ENCODE peak calls at places on chromosomes 7 and 10, in four cellular contexts. G, D, R and T are unnamed samples.

GRCh38 chr7:26200444-26201260 is at the start of gene HNRNPA2B1:
- DNase-seq in G (peak; percentile 97), D (peak; percentile 71), R (peak; percentile 98), T (peak; percentile 97)

GRCh38 chr10:88702848-88703597 is 3.0 kb upstream of the LIPK start:
- DNase-seq in G (peak; percentile 92), R (no peak), D (peak; percentile 40), T (peak; percentile 93)

GRCh38 chr10:78042058-78042751 is 8.5 kb downstream of the RPS24 start:
- DNase-seq in D (no peak), G (no peak), R (no peak), T (no peak)

GRCh38 chr10:614772-615582 is 74.5 kb downstream of the DIP2C start:
- DNase-seq in D (no peak), G (no peak), R (peak; percentile 10), T (no peak)

GRCh38 chr7:43888983-43889945 is 17.1 kb downstream of the URGCP start:
- DNase-seq in D (no peak), R (no peak), G (no peak), T (peak; percentile 42)

GRCh38 chr10:132115736-132116135 is 50.0 kb downstream of the JAKMIP3 start:
- DNase-seq in G (no peak), D (no peak), R (no peak), T (no peak)

GRCh38 chr7:122340427-122340826 is 35.9 kb upstream of the FEZF1 start:
- DNase-seq in G (no peak), R (no peak), D (no peak), T (no peak)

GRCh38 chr10:14571866-14572507 is 202.7 kb downstream of the FAM107B start:
- DNase-seq in G (no peak), D (peak; percentile 71), R (no peak), T (peak; percentile 96)

GRCh38 chr7:45089314-45089891 is 634 bp upstream of the NACAD start:
- DNase-seq in D (peak; percentile 58), G (peak; percentile 57), R (peak; percentile 65), T (peak; percentile 71)

GRCh38 chr7:124387056-124387455 is 354.2 kb upstream of the TMEM229A start:
- DNase-seq in G (no peak), R (no peak), D (no peak), T (no peak)

GRCh38 chr10:113515521-113516045 is 37.3 kb upstream of the HABP2 start:
- DNase-seq in R (no peak), D (no peak), G (no peak), T (no peak)

GRCh38 chr7:80841566-80842478 is 77.0 kb downstream of the SEMA3C start:
- DNase-seq in R (no peak), G (no peak), D (no peak), T (no peak)

GRCh38 chr10:73407495-73407894 is 6.4 kb downstream of the ANXA7 start:
- DNase-seq in G (no peak), R (no peak), D (no peak), T (no peak)

GRCh38 chr10:3199488-3199887 is 26.9 kb upstream of the PITRM1 start:
- DNase-seq in G (no peak), R (no peak), D (no peak), T (no peak)

GRCh38 chr10:86958109-86958830 is at the start of gene SNCG:
- DNase-seq in D (no peak), R (no peak), G (no peak), T (peak; percentile 24)

GRCh38 chr10:92839191-92840085 is 8.9 kb upstream of the EXOC6 start:
- DNase-seq in G (no peak), R (peak; percentile 31), D (peak; percentile 47), T (peak; percentile 17)

GRCh38 chr7:127798023-127798422 is 146.0 kb downstream of the SND1 start:
- DNase-seq in D (no peak), G (no peak), R (peak; percentile 35), T (peak; percentile 27)

GRCh38 chr7:43902542-43903054 is 3.8 kb downstream of the URGCP start:
- DNase-seq in R (no peak), G (peak; percentile 28), D (no peak), T (peak; percentile 35)

GRCh38 chr7:12474035-12474434 is 70.4 kb upstream of the VWDE start:
- DNase-seq in D (no peak), R (no peak), G (no peak), T (no peak)

GRCh38 chr10:24334279-24334922 is 125.5 kb downstream of the KIAA1217 start:
- DNase-seq in G (no peak), D (no peak), R (no peak), T (no peak)

GRCh38 chr10:53606951-53607350 is 834.4 kb upstream of the MBL2 start:
- DNase-seq in D (no peak), R (no peak), G (peak; percentile 29), T (peak; percentile 71)

GRCh38 chr10:110425684-110426293 is 71.9 kb upstream of the DUSP5 start:
- DNase-seq in R (no peak), D (peak; percentile 76), G (peak; percentile 86), T (peak; percentile 74)

GRCh38 chr7:108454674-108455523 is 1.3 kb downstream of the NRCAM start:
- DNase-seq in D (peak; percentile 61), R (no peak), G (peak; percentile 32), T (peak; percentile 17)
- TF ChIP-seq CTCF in D (peak; percentile 19), R (no peak), G (no peak), T (no peak)

GRCh38 chr7:156832195-156832877 is 60.6 kb downstream of the LMBR1 start:
- DNase-seq in D (no peak), G (no peak), R (no peak), T (no peak)
- H3K4me3 ChIP-seq in D (no peak overlapping the region), G (no peak overlapping the region), R (no peak overlapping the region), T (no peak overlapping the region)

DNA sequence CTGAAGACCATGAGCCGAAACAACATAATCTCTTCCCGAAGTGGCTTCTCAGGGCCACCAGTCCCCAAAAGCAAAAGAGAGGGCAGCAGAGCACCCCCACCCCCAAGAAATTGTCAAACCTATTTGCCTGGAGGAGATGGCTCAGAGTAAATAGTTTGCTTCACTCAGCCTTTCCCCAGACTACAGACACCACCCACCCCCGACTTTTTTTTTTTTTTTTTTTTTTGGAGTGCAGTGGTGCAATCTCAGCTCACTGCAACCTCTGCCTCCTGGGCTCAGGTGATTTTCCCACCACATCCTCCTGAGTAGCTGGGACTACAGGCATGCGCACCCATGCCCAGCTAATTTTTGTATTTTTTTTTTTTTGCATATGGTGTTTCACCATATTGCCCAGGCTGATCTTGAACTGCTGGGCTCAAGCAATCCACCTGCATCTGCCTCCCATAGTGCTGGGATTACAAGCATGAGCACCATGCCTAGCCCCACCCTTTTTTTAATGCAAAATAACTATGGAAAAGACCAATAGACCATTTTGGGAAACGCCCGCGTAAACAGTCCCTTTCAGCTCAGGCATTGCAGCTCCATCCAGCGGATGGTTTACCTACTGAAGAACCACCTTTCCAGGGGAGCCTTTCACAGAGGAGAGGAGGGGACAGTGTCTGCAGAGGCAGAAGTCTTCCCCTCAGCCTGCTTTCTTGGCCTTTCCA is 9.8 kb downstream of the ZMIZ1 start:
- DNase-seq in G (peak; percentile 29), D (no peak), R (no peak), T (peak; percentile 53)
- TF ChIP-seq CTCF in G (no peak), D (no peak), R (no peak), T (no peak)

GRCh38 chr7:76259124-76260086 is 43.1 kb upstream of the HSPB1 start:
- DNase-seq in D (no peak), G (no peak), R (no peak), T (no peak)
- H3K4me3 ChIP-seq in D (peak overlapping the region; percentile 62), G (no peak overlapping the region), R (peak overlapping the region; percentile 12), T (no peak overlapping the region)

DNA sequence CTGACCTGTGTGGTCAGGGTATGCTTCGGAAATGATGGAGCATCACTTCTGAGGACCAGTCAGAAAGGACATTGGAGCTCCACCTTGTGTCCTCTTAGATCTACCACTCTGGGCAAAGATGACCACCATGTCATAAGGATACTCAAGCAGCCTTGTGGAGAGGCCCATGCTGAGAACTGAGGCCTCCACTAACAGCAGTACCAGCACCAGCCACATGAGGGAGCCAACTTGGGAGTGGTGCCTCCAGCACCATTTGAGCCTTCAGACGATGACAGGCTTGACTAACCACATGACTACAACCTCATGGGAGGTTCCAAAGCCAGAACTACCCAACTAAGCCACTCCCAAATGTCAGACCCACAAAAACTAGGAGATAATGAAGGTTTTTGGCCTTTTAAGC is 116.0 kb downstream of the NPTX2 start:
- DNase-seq in D (peak; percentile 71), R (no peak), G (peak; percentile 20), T (peak; percentile 32)
- TF ChIP-seq CTCF in D (peak; percentile 33), R (no peak), G (peak; percentile 45), T (peak; percentile 28)

GRCh38 chr7:159146084-159146858 is 1.6 kb upstream of the VIPR2 start:
- DNase-seq in D (no peak), R (no peak), G (no peak), T (no peak)

GRCh38 chr7:159145544-159145891 is 851 bp upstream of the VIPR2 start:
- DNase-seq in G (no peak), D (no peak), R (peak; percentile 40), T (no peak)

GRCh38 chr7:159143780-159144755 is 599 bp downstream of the VIPR2 start:
- DNase-seq in D (no peak), G (no peak), R (no peak), T (no peak)

GRCh38 chr7:159142730-159143129 is 1.9 kb downstream of the VIPR2 start:
- DNase-seq in R (no peak), D (no peak), G (no peak), T (no peak)

DNA sequence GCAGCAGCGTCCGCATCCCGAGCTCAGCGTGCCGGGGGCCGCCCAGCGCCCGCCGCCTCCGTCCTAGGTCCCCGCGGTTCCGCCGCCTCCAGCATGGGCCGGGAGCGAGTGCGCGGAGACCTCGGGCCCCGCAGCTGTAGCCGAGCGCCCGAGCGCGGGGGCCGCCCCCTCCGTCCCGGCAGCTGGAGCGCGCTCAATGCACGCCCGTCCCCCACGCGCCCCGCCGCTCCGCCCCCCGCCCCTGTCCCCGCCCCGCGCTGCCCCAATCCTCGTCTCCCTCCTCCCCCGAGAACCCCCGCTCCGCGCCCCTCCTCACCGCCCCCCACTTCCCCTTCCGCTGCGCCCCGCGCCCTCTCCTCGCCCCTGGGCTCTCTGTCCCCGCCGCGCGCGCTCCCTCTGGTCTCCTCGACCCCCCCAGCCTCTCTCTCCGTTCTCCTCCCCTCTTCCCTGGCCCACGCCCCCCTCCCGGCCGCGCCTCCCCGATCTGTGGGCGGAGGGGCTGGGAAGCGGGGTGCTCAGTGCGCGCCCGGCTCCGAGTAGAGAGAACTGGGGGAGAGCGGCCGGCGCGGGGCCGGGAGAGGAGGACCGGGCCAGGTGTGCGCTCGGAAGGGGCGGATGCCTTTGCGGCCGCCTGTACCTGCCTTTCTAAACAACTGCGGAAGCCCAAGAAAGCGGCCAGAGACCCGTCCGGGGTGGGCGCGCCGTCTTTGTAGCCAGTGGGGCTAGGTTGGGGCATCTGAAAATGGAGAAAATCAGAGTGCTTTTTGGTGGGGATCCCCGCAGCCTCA is at the start of gene VIPR2:
- DNase-seq in R (peak; percentile 56), D (no peak), G (no peak), T (no peak)
- H3K4me3 ChIP-seq in R (peak within 1 kb of the TSS; percentile 78), D (peak within 1 kb of the TSS; percentile 29), G (no peak within 1 kb of the TSS), T (no peak within 1 kb of the TSS)

DNA sequence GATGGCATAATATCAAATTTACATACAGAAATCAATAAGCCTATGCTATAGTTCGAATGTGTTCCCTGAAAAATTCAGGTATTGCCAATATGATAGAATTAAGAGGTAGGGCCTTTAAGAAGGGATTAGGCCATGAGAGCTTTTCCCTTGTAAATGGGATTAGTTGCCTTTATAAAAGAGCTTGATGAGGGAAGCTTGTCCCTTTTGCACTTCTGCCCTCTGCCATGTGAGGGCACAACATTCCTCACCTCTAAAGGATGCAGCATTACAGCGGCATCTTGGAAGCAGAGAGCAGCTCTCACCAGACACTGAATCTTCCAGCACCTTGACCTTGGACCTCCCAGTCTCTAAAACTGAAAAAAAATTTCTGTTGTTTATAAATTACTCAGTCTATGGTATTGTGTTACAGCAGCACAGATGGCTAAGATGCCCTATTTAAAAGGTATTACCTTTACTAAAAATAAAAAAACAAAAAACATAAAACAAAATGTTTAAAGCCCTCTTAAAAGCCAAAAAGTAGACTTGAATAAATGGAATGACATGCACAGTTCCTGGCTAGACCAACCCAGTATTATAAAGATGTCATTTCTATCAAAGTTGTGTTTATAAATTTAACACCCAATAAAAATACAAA is 909.6 kb downstream of the REEP3 start:
- DNase-seq in R (no peak), D (no peak), G (no peak), T (peak; percentile 1)
- TF ChIP-seq CTCF in R (no peak), D (no peak), G (no peak), T (no peak)